ENCODE peak calls at places on chromosomes 3 and 15, in nine cellular contexts. P, B, Y, M, Q, H, E, U and F are unnamed samples.

GRCh38 chr15:39153058-39153457 is 427.8 kb upstream of the THBS1 start:
- DNase-seq in P (no peak), Q (no peak), B (no peak), M (no peak), U (no peak), E (no peak), H (no peak), Y (no peak), F (no peak)

GRCh38 chr15:57218826-57219576 is 157.3 kb upstream of the CGNL1 start:
- DNase-seq in Q (no peak), Y (peak; percentile 46), M (peak; percentile 20), P (peak; percentile 85), E (no peak), U (no peak), H (peak; percentile 95), B (no peak), F (no peak)

GRCh38 chr15:64502537-64502936 is 42.2 kb downstream of the ZNF609 start:
- DNase-seq in E (no peak), U (no peak), P (no peak), H (no peak), Y (no peak), M (no peak), B (no peak), Q (no peak), F (no peak)

GRCh38 chr15:94298359-94298758 is 67.0 kb downstream of the MCTP2 start:
- DNase-seq in E (no peak), B (no peak), H (peak; percentile 44), Q (no peak), M (no peak), P (no peak), Y (no peak), U (no peak), F (no peak)

GRCh38 chr3:44237665-44238064 is 4.0 kb upstream of the TOPAZ1 start:
- DNase-seq in U (no peak), P (no peak), B (no peak), E (no peak), H (no peak), Q (no peak), M (no peak), Y (no peak), F (no peak)

GRCh38 chr3:14608298-14608697 is 43.3 kb upstream of the CCDC174 start:
- DNase-seq in M (no peak), H (no peak), B (no peak), E (no peak), P (no peak), U (no peak), Q (no peak), Y (no peak), F (no peak)

GRCh38 chr3:130601662-130602061 is 84.7 kb downstream of the COL6A6 start:
- DNase-seq in P (no peak), U (no peak), Y (no peak), M (no peak), E (no peak), B (no peak), Q (no peak), H (peak; percentile 59), F (no peak)

GRCh38 chr3:147688868-147689267 is 279.7 kb downstream of the ZIC1 start:
- DNase-seq in Q (no peak), M (no peak), P (no peak), U (no peak), E (no peak), B (no peak), Y (no peak), H (no peak), F (no peak)

GRCh38 chr15:68285243-68285980 is 7.9 kb downstream of the FEM1B start:
- DNase-seq in E (no peak), P (no peak), Q (no peak), B (no peak), H (no peak), Y (no peak), U (no peak), M (peak; percentile 5), F (no peak)

GRCh38 chr3:193620650-193621049 is 27.6 kb downstream of the OPA1 start:
- DNase-seq in P (no peak), B (no peak), Q (no peak), Y (no peak), E (no peak), U (no peak), M (no peak), H (peak; percentile 34), F (no peak)

GRCh38 chr15:70299931-70300858 is 202.5 kb upstream of the TLE3 start:
- DNase-seq in B (peak; percentile 72), E (no peak), Q (peak; percentile 80), P (no peak), H (no peak), Y (no peak), M (peak; percentile 38), U (peak; percentile 62), F (no peak)

GRCh38 chr3:49358884-49359225 is 702 bp upstream of the GPX1 start:
- DNase-seq in P (no peak), M (no peak), Y (no peak), H (no peak), U (no peak), B (no peak), Q (no peak), E (no peak), F (no peak)

GRCh38 chr15:40500584-40501330 is 30.0 kb downstream of the CHST14 start:
- DNase-seq in H (peak; percentile 22), B (no peak), P (no peak), M (no peak), E (no peak), Q (no peak), Y (no peak), U (no peak), F (no peak)

GRCh38 chr15:94582368-94582767 is 351.0 kb downstream of the MCTP2 start:
- DNase-seq in Y (no peak), E (no peak), M (no peak), U (no peak), P (peak; percentile 10), B (peak; percentile 30), H (no peak), Q (no peak), F (no peak)

GRCh38 chr3:52455283-52456168 is at the start of gene NISCH:
- DNase-seq in P (peak; percentile 55), B (peak; percentile 98), H (peak; percentile 58), E (peak; percentile 92), Y (peak; percentile 97), Q (peak; percentile 92), M (peak; percentile 81), U (peak; percentile 97), F (peak; percentile 91)

GRCh38 chr15:68578175-68578959 is 426 bp upstream of the CORO2B start:
- DNase-seq in E (peak; percentile 50), P (peak; percentile 43), M (no peak), H (peak; percentile 73), B (peak; percentile 44), Y (peak; percentile 80), U (no peak), Q (peak; percentile 71), F (peak; percentile 88)

GRCh38 chr3:8355346-8355745 is 146.3 kb upstream of the LMCD1 start:
- DNase-seq in P (no peak), E (no peak), M (no peak), Q (no peak), H (no peak), U (no peak), Y (no peak), B (no peak), F (no peak)

GRCh38 chr15:87860743-87861142 is 395.8 kb downstream of the NTRK3 start:
- DNase-seq in B (no peak), P (no peak), Y (no peak), E (no peak), Q (no peak), H (no peak), U (no peak), M (no peak), F (no peak)

GRCh38 chr15:73865379-73865778 is 8.0 kb upstream of the TBC1D21 start:
- DNase-seq in P (no peak), Q (peak; percentile 9), H (no peak), Y (no peak), E (no peak), B (no peak), U (no peak), M (no peak), F (no peak)

GRCh38 chr3:184864012-184864411 is 52.0 kb downstream of the VPS8 start:
- DNase-seq in B (no peak), Q (no peak), M (no peak), E (no peak), U (no peak), H (no peak), Y (no peak), P (no peak), F (no peak)

GRCh38 chr3:51968175-51968681 is 974 bp upstream of the PCBP4 start:
- DNase-seq in M (no peak), E (no peak), B (no peak), H (no peak), U (no peak), Y (peak; percentile 67), Q (no peak), P (no peak), F (no peak)

GRCh38 chr15:66803182-66803729 is 101.2 kb downstream of the SMAD6 start:
- DNase-seq in Y (no peak), Q (no peak), H (peak; percentile 97), U (no peak), B (no peak), P (no peak), E (peak; percentile 96), M (no peak), F (peak; percentile 93)

GRCh38 chr3:98732239-98733054 is 30.7 kb upstream of the ST3GAL6 start:
- DNase-seq in U (no peak), E (peak; percentile 64), P (peak; percentile 17), B (peak; percentile 23), H (peak; percentile 32), Y (peak; percentile 88), M (peak; percentile 48), Q (no peak), F (peak; percentile 54)

GRCh38 chr3:113496924-113497323 is 18.0 kb downstream of the SPICE1 start:
- DNase-seq in E (no peak), H (peak; percentile 43), U (no peak), Q (no peak), M (no peak), P (no peak), Y (no peak), B (no peak), F (no peak)

GRCh38 chr3:187673012-187673411 is 2.8 kb upstream of the SST start:
- DNase-seq in E (no peak), H (no peak), P (no peak), U (no peak), Q (no peak), M (no peak), Y (no peak), B (no peak), F (no peak)

GRCh38 chr15:28960979-28961378 is 75.2 kb downstream of the APBA2 start:
- DNase-seq in U (no peak), B (no peak), M (no peak), E (no peak), Q (no peak), P (no peak), H (peak; percentile 83), Y (no peak), F (no peak)

GRCh38 chr3:115790759-115791158 is 167.4 kb downstream of the GAP43 start:
- DNase-seq in M (no peak), Y (no peak), P (no peak), Q (no peak), H (peak; percentile 98), E (peak; percentile 79), B (peak; percentile 53), U (no peak), F (no peak)